ENCODE peak calls at places on chromosomes 7 and 10, in five cellular contexts. J is GM06990, L is H9, Q is epithelial cell of esophagus, H is WTC11. B is an unnamed sample.

GRCh38 chr10:3119796-3120459 is 52.6 kb downstream of the PFKP start:
- DNase-seq in Q (peak; percentile 28), L (no peak), H (peak; percentile 34), J (no peak), B (no peak)

GRCh38 chr10:129642427-129642826 is 175.4 kb downstream of the MGMT start:
- DNase-seq in J (no peak), Q (peak; percentile 12), L (no peak), H (no peak), B (no peak)

GRCh38 chr7:95421847-95422444 is 12.9 kb downstream of the PON2 start:
- DNase-seq in Q (no peak), H (no peak), L (no peak), J (no peak), B (no peak)

GRCh38 chr10:67127441-67127840 is 201.6 kb downstream of the LRRTM3 start:
- DNase-seq in J (no peak), Q (no peak), L (no peak), H (no peak), B (no peak)

GRCh38 chr7:116240021-116240659 is 29.8 kb downstream of the TES start:
- DNase-seq in J (no peak), L (no peak), H (no peak), Q (no peak), B (no peak)

GRCh38 chr7:22563621-22564241 is 63.7 kb upstream of the STEAP1B start:
- DNase-seq in Q (no peak), J (no peak), L (no peak), H (peak; percentile 26), B (peak; percentile 39)

GRCh38 chr10:86410542-86411124 is 44.0 kb upstream of the GRID1 start:
- DNase-seq in J (no peak), L (no peak), H (no peak), Q (peak; percentile 30), B (no peak)

GRCh38 chr7:18503068-18503859 is 7.7 kb downstream of the HDAC9 start:
- DNase-seq in Q (no peak), J (no peak), H (no peak), L (no peak), B (no peak)

GRCh38 chr7:768881-769504 is 41.9 kb upstream of the PRKAR1B start:
- DNase-seq in L (peak; percentile 63), J (no peak), H (peak; percentile 64), Q (no peak), B (no peak)

GRCh38 chr7:108568801-108569380 is 615 bp downstream of the THAP5 start:
- DNase-seq in Q (no peak), H (no peak), J (no peak), L (no peak), B (no peak)

GRCh38 chr10:116070743-116071320 is 202.2 kb downstream of the GFRA1 start:
- DNase-seq in L (no peak), J (no peak), H (no peak), Q (no peak), B (no peak)

GRCh38 chr10:97319671-97320479 is 804 bp downstream of the FRAT1 start:
- DNase-seq in Q (peak; percentile 32), L (peak; percentile 70), H (peak; percentile 76), J (peak; percentile 59), B (peak; percentile 60)

GRCh38 chr10:20536381-20536780 is 360.7 kb downstream of the NEBL start:
- DNase-seq in Q (no peak), H (no peak), L (no peak), J (no peak), B (no peak)

GRCh38 chr10:131901181-131901829 is 497 bp downstream of the PPP2R2D start:
- DNase-seq in J (peak; percentile 77), H (peak; percentile 59), L (no peak), Q (peak; percentile 37), B (peak; percentile 61)

GRCh38 chr10:131899116-131899690 is 1.6 kb upstream of the PPP2R2D start:
- DNase-seq in H (no peak), J (no peak), Q (no peak), L (no peak), B (no peak)

GRCh38 chr10:131900350-131901152 is at the start of gene PPP2R2D:
- DNase-seq in Q (peak; percentile 99), L (peak; percentile 96), J (peak; percentile 94), H (peak; percentile 96), B (peak; percentile 99)

GRCh38 chr10:131898713-131899112 is 2.1 kb upstream of the PPP2R2D start:
- DNase-seq in Q (no peak), H (no peak), J (no peak), L (no peak), B (no peak)

GRCh38 chr10:131899695-131900349 is 986 bp upstream of the PPP2R2D start:
- DNase-seq in J (no peak), Q (no peak), L (no peak), H (no peak), B (no peak)
- TF ChIP-seq CTCF in J (no peak), Q (no peak), L (peak; percentile 50), H (no peak), B (no peak)

GRCh38 chr7:87325576-87326370 is 19.7 kb upstream of the CROT start:
- DNase-seq in H (no peak), L (no peak), Q (no peak), J (no peak), B (no peak)
- TF ChIP-seq CTCF in H (no peak), L (no peak), Q (peak; percentile 9), J (no peak), B (no peak)

GRCh38 chr10:43383204-43383971 is 12.0 kb downstream of the FXYD4 start:
- DNase-seq in H (no peak), J (no peak), Q (no peak), L (no peak), B (no peak)

GRCh38 chr10:43384252-43385221 is 13.1 kb downstream of the FXYD4 start:
- DNase-seq in H (no peak), Q (no peak), J (no peak), L (no peak), B (no peak)

GRCh38 chr10:43376828-43377227 is 5.4 kb downstream of the FXYD4 start:
- DNase-seq in H (no peak), J (no peak), L (no peak), Q (no peak), B (no peak)

GRCh38 chr10:43377393-43377883 is 6.0 kb downstream of the FXYD4 start:
- DNase-seq in L (peak; percentile 87), J (no peak), H (peak; percentile 74), Q (peak; percentile 34), B (no peak)

DNA sequence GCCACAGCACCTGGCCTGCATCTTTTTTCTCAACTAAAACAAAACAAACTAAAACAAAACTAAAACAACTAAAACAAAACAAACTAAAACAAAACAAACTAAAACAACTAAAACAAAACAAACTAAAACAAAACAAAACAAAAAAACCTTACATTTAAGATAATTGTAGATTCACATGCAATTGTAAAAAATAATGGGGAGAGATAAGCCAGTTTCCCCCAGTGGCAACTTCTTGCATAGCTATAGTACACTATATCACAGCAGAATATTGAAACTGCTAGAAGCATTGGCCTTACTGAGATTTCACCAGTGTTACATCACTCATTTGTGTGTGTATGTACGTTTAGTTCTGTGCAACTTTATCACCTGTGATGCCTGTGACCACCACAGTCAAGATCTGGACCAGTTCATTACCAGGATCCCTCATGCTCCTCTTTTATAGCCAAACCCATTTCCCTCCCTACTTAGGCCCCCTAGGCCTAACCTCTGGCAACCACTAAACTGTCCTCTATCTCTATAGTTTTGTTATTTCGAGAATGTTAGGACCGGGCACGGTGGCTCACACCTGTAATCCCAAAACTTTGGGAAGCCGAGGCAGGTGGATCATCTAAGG is 9.3 kb downstream of the FXYD4 start:
- DNase-seq in Q (no peak), J (no peak), L (no peak), H (no peak), B (no peak)
- TF ChIP-seq CTCF in Q (peak; percentile 4), J (no peak), L (no peak), H (no peak), B (no peak)

DNA sequence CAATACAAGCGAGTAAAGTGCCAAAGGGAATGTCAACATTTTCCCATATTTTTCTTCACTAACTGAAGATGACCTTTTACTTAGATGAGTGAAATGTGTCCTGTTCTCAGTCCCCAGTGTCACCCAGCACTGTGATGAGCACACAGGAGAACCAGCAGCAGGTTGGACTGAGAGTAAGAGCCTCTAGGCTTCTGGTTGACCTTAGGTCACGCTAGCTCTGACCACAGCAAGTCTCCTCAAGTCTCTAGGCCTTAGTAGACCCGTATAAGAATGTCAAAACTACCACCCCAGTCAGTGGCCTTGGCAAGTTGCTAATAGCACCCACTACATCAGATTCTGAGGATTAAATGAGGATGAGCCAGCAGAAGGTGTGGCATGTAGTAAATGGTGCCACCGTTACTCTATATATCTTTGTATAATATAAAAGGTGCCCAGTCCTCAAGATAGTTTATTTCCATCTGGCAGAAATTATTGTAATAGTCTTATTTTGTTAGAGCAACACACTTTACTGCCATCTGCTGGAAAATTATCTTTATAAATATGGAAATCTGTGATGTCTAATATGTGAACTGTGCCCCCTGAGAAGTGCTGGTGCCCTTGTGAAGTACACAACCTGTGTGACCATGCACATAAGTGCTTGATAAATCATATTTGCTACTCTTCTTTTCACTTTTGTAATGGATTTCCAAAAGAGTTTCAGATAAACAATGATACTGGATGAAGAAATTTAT is 75.7 kb downstream of the SPAG6 start:
- DNase-seq in H (no peak), J (no peak), L (no peak), Q (peak; percentile 16), B (peak; percentile 37)
- TF ChIP-seq CTCF in H (no peak), J (peak; percentile 14), L (no peak), Q (peak; percentile 30), B (no peak)

DNA sequence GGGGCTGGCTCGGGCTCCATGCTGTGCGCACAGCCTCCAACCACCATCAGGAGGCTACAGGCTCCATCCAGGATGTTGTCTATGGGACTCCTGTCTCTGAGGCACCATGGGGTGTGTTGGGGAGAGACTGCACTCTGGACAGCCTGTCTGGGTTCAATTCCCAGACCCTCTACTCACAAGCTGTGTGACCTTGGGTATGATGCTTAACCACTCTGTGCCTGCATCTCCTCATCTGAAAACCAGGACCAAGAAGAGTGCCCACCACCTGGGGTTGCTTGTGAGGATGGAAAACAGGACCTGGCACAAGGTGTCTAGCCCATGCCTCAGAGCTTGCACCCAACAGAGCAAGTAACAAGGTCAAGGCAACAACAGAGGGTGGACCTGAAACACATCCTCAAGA is 109.8 kb downstream of the KCNMA1 start:
- DNase-seq in J (no peak), H (no peak), L (no peak), Q (no peak), B (no peak)
- TF ChIP-seq CTCF in J (no peak), H (no peak), L (no peak), Q (no peak), B (no peak)

GRCh38 chr10:133276100-133276434 is 601 bp downstream of the ADAM8 start:
- DNase-seq in Q (no peak), J (no peak), H (no peak), L (no peak), B (no peak)
- TF ChIP-seq CTCF in Q (no peak), J (no peak), H (no peak), L (no peak), B (no peak)